ENCODE peak calls at places on chromosomes 6 and 20, in five cellular contexts. One of them, this sample, is unnamed. For H3K9me3, the result is how much of the 10 kb centered on the place peaks cover.

GRCh38 chr6:106557837-106558236 is 71.5 kb downstream of the RTN4IP1 start:
- DNase-seq in naive thymus-derived CD4-positive, alpha-beta T cell: no peak
- DNase-seq in spleen: no peak
- DNase-seq in left ventricle myocardium inferior: no peak
- DNase-seq in A549: no peak
- DNase-seq in this sample: no peak

GRCh38 chr6:23097569-23097968 is 528.2 kb downstream of the HDGFL1 start:
- DNase-seq in naive thymus-derived CD4-positive, alpha-beta T cell: no peak
- DNase-seq in left ventricle myocardium inferior: no peak
- DNase-seq in spleen: no peak
- DNase-seq in A549: no peak
- DNase-seq in this sample: no peak

GRCh38 chr6:33297406-33297955 is 1.3 kb downstream of the RGL2 start:
- DNase-seq in naive thymus-derived CD4-positive, alpha-beta T cell: no peak
- DNase-seq in A549: no peak
- DNase-seq in spleen: peak
- DNase-seq in left ventricle myocardium inferior: no peak
- DNase-seq in this sample: no peak

GRCh38 chr6:111411978-111412574 is 70.9 kb downstream of the REV3L start:
- DNase-seq in A549: no peak
- DNase-seq in left ventricle myocardium inferior: no peak
- DNase-seq in naive thymus-derived CD4-positive, alpha-beta T cell: no peak
- DNase-seq in spleen: no peak
- DNase-seq in this sample: no peak

GRCh38 chr6:108117427-108118358 is 43.2 kb upstream of the OSTM1 start:
- DNase-seq in left ventricle myocardium inferior: peak
- DNase-seq in A549: peak
- DNase-seq in spleen: peak
- DNase-seq in naive thymus-derived CD4-positive, alpha-beta T cell: no peak
- DNase-seq in this sample: no peak

GRCh38 chr6:134020543-134020942 is 31.9 kb downstream of the SLC2A12 start:
- DNase-seq in naive thymus-derived CD4-positive, alpha-beta T cell: no peak
- DNase-seq in left ventricle myocardium inferior: no peak
- DNase-seq in A549: no peak
- DNase-seq in spleen: no peak
- DNase-seq in this sample: no peak

GRCh38 chr20:34527016-34527415 is 10.8 kb downstream of the DYNLRB1 start:
- DNase-seq in naive thymus-derived CD4-positive, alpha-beta T cell: no peak
- DNase-seq in left ventricle myocardium inferior: no peak
- DNase-seq in spleen: no peak
- DNase-seq in A549: no peak
- DNase-seq in this sample: no peak

GRCh38 chr6:85458184-85458583 is 8.3 kb downstream of the NT5E start:
- DNase-seq in left ventricle myocardium inferior: no peak
- DNase-seq in A549: no peak
- DNase-seq in spleen: no peak
- DNase-seq in naive thymus-derived CD4-positive, alpha-beta T cell: no peak
- DNase-seq in this sample: no peak

GRCh38 chr6:39236742-39237141 is 7.5 kb upstream of the KCNK5 start:
- DNase-seq in left ventricle myocardium inferior: no peak
- DNase-seq in spleen: no peak
- DNase-seq in A549: no peak
- DNase-seq in naive thymus-derived CD4-positive, alpha-beta T cell: no peak
- DNase-seq in this sample: no peak

GRCh38 chr6:116682334-116682712 is 1.3 kb downstream of the KPNA5 start:
- DNase-seq in left ventricle myocardium inferior: no peak
- DNase-seq in naive thymus-derived CD4-positive, alpha-beta T cell: peak
- DNase-seq in spleen: no peak
- DNase-seq in A549: no peak
- DNase-seq in this sample: peak

GRCh38 chr20:2507875-2508630 is 662 bp downstream of the ZNF343 start:
- DNase-seq in spleen: no peak
- DNase-seq in A549: peak
- DNase-seq in left ventricle myocardium inferior: peak
- DNase-seq in naive thymus-derived CD4-positive, alpha-beta T cell: no peak
- DNase-seq in this sample: no peak

GRCh38 chr20:52031574-52032303 is 159.8 kb downstream of the ZFP64 start:
- DNase-seq in naive thymus-derived CD4-positive, alpha-beta T cell: no peak
- DNase-seq in A549: peak
- DNase-seq in left ventricle myocardium inferior: no peak
- DNase-seq in spleen: no peak
- DNase-seq in this sample: no peak

GRCh38 chr20:34544109-34544793 is 14.3 kb upstream of the MAP1LC3A start:
- DNase-seq in naive thymus-derived CD4-positive, alpha-beta T cell: no peak
- DNase-seq in left ventricle myocardium inferior: no peak
- DNase-seq in spleen: no peak
- DNase-seq in A549: no peak
- DNase-seq in this sample: no peak

GRCh38 chr20:57714409-57715267 is 4.8 kb upstream of the PMEPA1 start:
- DNase-seq in left ventricle myocardium inferior: no peak
- DNase-seq in naive thymus-derived CD4-positive, alpha-beta T cell: no peak
- DNase-seq in spleen: no peak
- DNase-seq in A549: peak
- DNase-seq in this sample: no peak

GRCh38 chr6:31194271-31194834 is 23.9 kb upstream of the POU5F1 start:
- DNase-seq in left ventricle myocardium inferior: no peak
- DNase-seq in naive thymus-derived CD4-positive, alpha-beta T cell: no peak
- DNase-seq in A549: no peak
- DNase-seq in spleen: no peak
- DNase-seq in this sample: no peak

GRCh38 chr6:160170018-160170680 is 48.5 kb downstream of the SLC22A1 start:
- DNase-seq in left ventricle myocardium inferior: no peak
- DNase-seq in naive thymus-derived CD4-positive, alpha-beta T cell: no peak
- DNase-seq in spleen: no peak
- DNase-seq in A549: no peak
- DNase-seq in this sample: no peak

GRCh38 chr6:139148557-139149220 is 13.8 kb downstream of the HECA start:
- DNase-seq in naive thymus-derived CD4-positive, alpha-beta T cell: no peak
- DNase-seq in A549: no peak
- DNase-seq in spleen: no peak
- DNase-seq in left ventricle myocardium inferior: no peak
- DNase-seq in this sample: no peak

GRCh38 chr6:163443985-163444553 is 29.6 kb downstream of the QKI start:
- DNase-seq in spleen: no peak
- DNase-seq in A549: no peak
- DNase-seq in left ventricle myocardium inferior: no peak
- DNase-seq in naive thymus-derived CD4-positive, alpha-beta T cell: no peak
- DNase-seq in this sample: no peak

GRCh38 chr20:34364013-34364382 is 925 bp downstream of the ITCH start:
- DNase-seq in naive thymus-derived CD4-positive, alpha-beta T cell: no peak
- DNase-seq in A549: peak
- DNase-seq in left ventricle myocardium inferior: no peak
- DNase-seq in spleen: no peak
- DNase-seq in this sample: no peak

GRCh38 chr20:53244711-53245110 is 272.6 kb downstream of the TSHZ2 start:
- DNase-seq in spleen: no peak
- DNase-seq in left ventricle myocardium inferior: no peak
- DNase-seq in naive thymus-derived CD4-positive, alpha-beta T cell: no peak
- DNase-seq in A549: no peak
- DNase-seq in this sample: no peak

GRCh38 chr6:149138699-149139294 is 178.7 kb upstream of the TAB2 start:
- DNase-seq in A549: no peak
- DNase-seq in left ventricle myocardium inferior: no peak
- DNase-seq in spleen: no peak
- DNase-seq in naive thymus-derived CD4-positive, alpha-beta T cell: no peak
- DNase-seq in this sample: no peak

GRCh38 chr6:4320860-4321259 is 185.5 kb upstream of the ECI2 start:
- DNase-seq in A549: peak
- DNase-seq in naive thymus-derived CD4-positive, alpha-beta T cell: no peak
- DNase-seq in spleen: no peak
- DNase-seq in left ventricle myocardium inferior: no peak
- DNase-seq in this sample: no peak

GRCh38 chr6:15375018-15375417 is 129.1 kb downstream of the JARID2 start:
- DNase-seq in naive thymus-derived CD4-positive, alpha-beta T cell: no peak
- DNase-seq in left ventricle myocardium inferior: no peak
- DNase-seq in spleen: no peak
- DNase-seq in A549: no peak
- DNase-seq in this sample: no peak

GRCh38 chr20:61797971-61798411 is 267.7 kb downstream of the TAF4 start:
- DNase-seq in spleen: no peak
- DNase-seq in A549: no peak
- DNase-seq in naive thymus-derived CD4-positive, alpha-beta T cell: no peak
- DNase-seq in left ventricle myocardium inferior: no peak
- DNase-seq in this sample: no peak

GRCh38 chr6:134020968-134021367 is 31.5 kb downstream of the SLC2A12 start:
- DNase-seq in naive thymus-derived CD4-positive, alpha-beta T cell: no peak
- DNase-seq in left ventricle myocardium inferior: no peak
- DNase-seq in spleen: no peak
- DNase-seq in A549: no peak
- DNase-seq in this sample: no peak

DNA sequence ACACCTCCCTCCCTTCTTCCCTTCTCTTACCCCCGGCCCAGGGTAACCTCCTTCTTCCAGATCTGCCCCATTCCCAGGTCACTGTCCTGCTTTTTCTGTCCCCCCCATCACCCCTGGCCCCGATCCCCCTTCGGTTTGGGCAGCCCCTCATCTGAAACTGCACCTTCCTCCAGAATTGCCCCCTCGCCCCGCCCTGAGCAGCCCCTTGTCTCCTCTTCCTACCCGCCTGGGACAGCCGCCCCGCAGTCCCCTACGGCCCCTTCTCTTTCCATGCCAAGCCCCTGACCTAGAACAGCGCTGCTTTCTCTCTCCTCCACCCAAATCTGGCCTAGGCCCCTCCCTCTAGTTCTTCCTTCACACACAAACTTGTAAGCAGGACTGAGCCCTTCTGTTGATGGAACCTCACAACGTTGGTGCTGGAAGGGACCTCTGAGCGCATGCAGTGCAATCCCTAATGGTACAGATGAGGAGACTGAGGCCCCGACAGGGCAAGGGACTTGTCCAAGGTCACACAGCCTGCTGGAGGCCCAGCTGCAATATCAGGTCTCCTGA is 630 bp downstream of the PPP2R5D start:
- DNase-seq in left ventricle myocardium inferior: no peak
- DNase-seq in naive thymus-derived CD4-positive, alpha-beta T cell: peak
- DNase-seq in spleen: no peak
- DNase-seq in A549: no peak
- DNase-seq in this sample: no peak
- H3K4me3 ChIP-seq in left ventricle myocardium inferior: peak
- H3K4me3 ChIP-seq in naive thymus-derived CD4-positive, alpha-beta T cell: peak
- H3K4me3 ChIP-seq in spleen: peak
- H3K4me3 ChIP-seq in A549: peak
- H3K4me3 ChIP-seq in this sample: peak

DNA sequence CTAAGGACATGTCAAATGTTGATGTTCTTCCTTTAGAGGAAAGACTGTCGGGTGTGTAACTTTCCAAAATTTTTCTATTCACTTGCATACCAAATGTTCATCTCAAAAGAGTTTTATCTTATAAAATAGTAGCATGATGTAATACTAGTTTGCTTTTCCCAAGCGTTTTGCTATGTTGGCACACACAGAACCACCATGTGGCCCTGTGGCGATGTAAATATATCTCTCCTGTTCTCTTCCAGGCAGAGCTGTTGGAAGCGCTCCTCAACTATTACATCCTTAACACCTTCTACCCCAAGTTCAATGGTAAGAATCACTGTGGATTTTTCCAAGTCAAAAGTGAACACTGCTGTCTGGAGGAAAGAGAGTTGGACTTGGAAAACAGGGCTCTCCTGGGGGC is 26.5 kb downstream of the LBP start:
- DNase-seq in spleen: no peak
- DNase-seq in naive thymus-derived CD4-positive, alpha-beta T cell: no peak
- DNase-seq in A549: no peak
- DNase-seq in left ventricle myocardium inferior: no peak
- DNase-seq in this sample: no peak
- H3K27ac ChIP-seq in spleen: peak
- H3K27ac ChIP-seq in naive thymus-derived CD4-positive, alpha-beta T cell: no peak
- H3K27ac ChIP-seq in A549: no peak
- H3K27ac ChIP-seq in left ventricle myocardium inferior: peak
- H3K27ac ChIP-seq in this sample: no peak

DNA sequence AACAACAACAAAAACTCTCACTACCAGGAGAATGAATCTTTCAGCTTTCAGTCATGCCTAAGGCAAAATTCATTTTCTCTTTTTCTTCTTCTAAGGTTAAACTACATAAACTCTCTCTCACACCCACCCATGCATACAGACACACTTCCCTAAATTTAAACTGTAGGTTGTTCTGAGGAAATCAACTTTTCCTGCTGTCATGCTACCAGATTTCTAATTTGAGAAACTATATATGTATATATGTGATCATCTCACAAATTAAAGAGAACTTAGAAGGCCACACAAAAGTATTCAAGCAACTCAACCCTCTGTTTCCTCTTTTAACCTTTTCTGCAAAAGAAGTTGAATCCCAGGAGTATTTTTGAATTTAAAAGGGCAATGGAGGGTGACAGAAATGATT is 532.5 kb downstream of the KIF16B start:
- DNase-seq in A549: no peak
- DNase-seq in naive thymus-derived CD4-positive, alpha-beta T cell: no peak
- DNase-seq in left ventricle myocardium inferior: no peak
- DNase-seq in spleen: no peak
- DNase-seq in this sample: no peak
- H3K9me3 ChIP-seq in A549: under half
- H3K9me3 ChIP-seq in naive thymus-derived CD4-positive, alpha-beta T cell: under half
- H3K9me3 ChIP-seq in left ventricle myocardium inferior: under half
- H3K9me3 ChIP-seq in spleen: under half
- H3K9me3 ChIP-seq in this sample: under half

GRCh38 chr20:17966432-17967312 is 1.9 kb downstream of the SNX5 start:
- DNase-seq in spleen: no peak
- DNase-seq in naive thymus-derived CD4-positive, alpha-beta T cell: peak
- DNase-seq in A549: peak
- DNase-seq in left ventricle myocardium inferior: no peak
- DNase-seq in this sample: no peak
- H3K4me3 ChIP-seq in spleen: peak
- H3K4me3 ChIP-seq in naive thymus-derived CD4-positive, alpha-beta T cell: peak
- H3K4me3 ChIP-seq in A549: peak
- H3K4me3 ChIP-seq in left ventricle myocardium inferior: peak
- H3K4me3 ChIP-seq in this sample: peak

DNA sequence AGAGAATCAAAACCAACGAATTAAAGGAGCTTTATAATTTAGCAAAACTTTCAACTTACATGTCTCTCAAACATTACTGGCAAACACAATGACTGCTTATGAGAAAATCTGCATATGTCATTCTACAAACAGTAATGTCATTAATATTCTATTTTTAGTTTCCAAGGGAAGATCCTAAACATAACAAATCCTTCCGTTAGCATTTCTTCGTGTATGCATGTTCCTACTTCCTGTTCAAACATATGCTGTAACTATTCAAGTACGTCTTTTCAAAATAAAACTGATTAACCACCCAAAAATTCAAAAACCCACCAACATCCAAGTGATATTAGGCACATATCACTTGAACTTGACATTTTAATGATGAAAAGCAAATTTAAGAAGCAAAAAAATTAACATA is 131.3 kb downstream of the HACE1 start:
- DNase-seq in A549: no peak
- DNase-seq in naive thymus-derived CD4-positive, alpha-beta T cell: no peak
- DNase-seq in left ventricle myocardium inferior: no peak
- DNase-seq in spleen: no peak
- DNase-seq in this sample: no peak
- H3K27ac ChIP-seq in A549: no peak
- H3K27ac ChIP-seq in naive thymus-derived CD4-positive, alpha-beta T cell: no peak
- H3K27ac ChIP-seq in left ventricle myocardium inferior: peak
- H3K27ac ChIP-seq in spleen: no peak
- H3K27ac ChIP-seq in this sample: no peak

GRCh38 chr6:99605074-99605726 is 1.4 kb upstream of the PRDM13 start:
- DNase-seq in left ventricle myocardium inferior: no peak
- DNase-seq in A549: no peak
- DNase-seq in spleen: peak
- DNase-seq in naive thymus-derived CD4-positive, alpha-beta T cell: no peak
- DNase-seq in this sample: no peak
- H3K9me3 ChIP-seq in left ventricle myocardium inferior: under half
- H3K9me3 ChIP-seq in A549: under half
- H3K9me3 ChIP-seq in spleen: under half
- H3K9me3 ChIP-seq in naive thymus-derived CD4-positive, alpha-beta T cell: under half
- H3K9me3 ChIP-seq in this sample: under half